ENCODE peak calls at places on chromosomes 3 and 15, in seven cellular contexts. Z is uterus, B is endodermal cell, V is fibroblast of lung, H is H7, G is colonic mucosa, R is HepG2. J is an unnamed sample.
A peak's percentile ranks its signal among the peaks of the same experiment; 100 is the strongest.

GRCh38 chr3:124372784-124373183 is 357.5 kb upstream of the UMPS start:
- DNase-seq in Z (no peak), B (peak; percentile 78), V (no peak), H (peak; percentile 71), G (no peak), R (no peak), J (peak; percentile 33)

GRCh38 chr15:55588070-55588817 is at the start of gene PYGO1:
- DNase-seq in Z (peak; percentile 55), B (peak; percentile 89), V (peak; percentile 68), H (peak; percentile 88), G (peak; percentile 28), R (peak; percentile 5), J (no peak)

GRCh38 chr3:141530133-141530768 is 43.4 kb downstream of the RASA2 start:
- DNase-seq in Z (no peak), B (no peak), V (peak; percentile 83), H (no peak), G (no peak), R (no peak), J (no peak)

GRCh38 chr15:33150993-33151392 is 43.5 kb downstream of the FMN1 start:
- DNase-seq in Z (no peak), B (no peak), V (no peak), H (no peak), G (no peak), R (no peak), J (no peak)

GRCh38 chr15:47862402-47862801 is 145.1 kb downstream of the SEMA6D start:
- DNase-seq in Z (no peak), B (no peak), V (no peak), H (no peak), G (no peak), R (no peak), J (no peak)

GRCh38 chr3:133441867-133442270 is 42.0 kb downstream of the BFSP2 start:
- DNase-seq in Z (no peak), B (no peak), V (no peak), H (no peak), G (no peak), R (no peak), J (no peak)

GRCh38 chr3:17039579-17039978 is 154.8 kb downstream of the PLCL2 start:
- DNase-seq in Z (no peak), B (no peak), V (peak; percentile 66), H (no peak), G (no peak), R (no peak), J (no peak)

GRCh38 chr15:64503197-64503596 is 42.8 kb downstream of the ZNF609 start:
- DNase-seq in Z (peak; percentile 23), B (no peak), V (peak; percentile 63), H (no peak), G (no peak), R (no peak), J (no peak)

GRCh38 chr15:80679805-80680175 is 15.3 kb upstream of the ABHD17C start:
- DNase-seq in Z (no peak), B (no peak), V (no peak), H (no peak), G (peak; percentile 76), R (no peak), J (no peak)

GRCh38 chr3:145869958-145870357 is 291.0 kb downstream of the PLOD2 start:
- DNase-seq in Z (no peak), B (no peak), V (no peak), H (no peak), G (no peak), R (no peak), J (no peak)

GRCh38 chr15:32659340-32659831 is 17.9 kb downstream of the SCG5 start:
- DNase-seq in Z (no peak), B (no peak), V (no peak), H (no peak), G (no peak), R (peak; percentile 27), J (no peak)

GRCh38 chr3:127458698-127459097 is 131.8 kb downstream of the TPRA1 start:
- DNase-seq in Z (no peak), B (peak; percentile 95), V (no peak), H (peak; percentile 95), G (no peak), R (no peak), J (peak; percentile 64)

GRCh38 chr15:32849769-32850668 is 132.2 kb downstream of the GREM1 start:
- DNase-seq in Z (no peak), B (no peak), V (peak; percentile 84), H (no peak), G (no peak), R (no peak), J (no peak)

GRCh38 chr3:150170843-150171513 is 200.3 kb upstream of the PFN2 start:
- DNase-seq in Z (no peak), B (no peak), V (peak; percentile 59), H (no peak), G (no peak), R (no peak), J (no peak)

GRCh38 chr3:37833790-37834189 is 27.9 kb upstream of the CTDSPL start:
- DNase-seq in Z (no peak), B (peak; percentile 67), V (no peak), H (no peak), G (no peak), R (no peak), J (no peak)

GRCh38 chr3:162295323-162295983 is 798.8 kb downstream of the OTOL1 start:
- DNase-seq in Z (no peak), B (peak; percentile 45), V (peak; percentile 56), H (no peak), G (no peak), R (no peak), J (no peak)

GRCh38 chr15:29364429-29365078 is 94.9 kb upstream of the NSMCE3 start:
- DNase-seq in Z (no peak), B (peak; percentile 73), V (peak; percentile 69), H (no peak), G (no peak), R (peak; percentile 4), J (no peak)

GRCh38 chr15:91496754-91497691 is 356.5 kb upstream of the SLCO3A1 start:
- DNase-seq in Z (no peak), B (no peak), V (no peak), H (no peak), G (peak; percentile 58), R (no peak), J (no peak)

GRCh38 chr3:144859057-144859626 is 887.5 kb downstream of the DIPK2A start:
- DNase-seq in Z (no peak), B (no peak), V (no peak), H (peak; percentile 0), G (no peak), R (no peak), J (peak; percentile 9)

GRCh38 chr3:23835807-23836206 is 30.1 kb downstream of the UBE2E1 start:
- DNase-seq in Z (no peak), B (no peak), V (no peak), H (no peak), G (no peak), R (no peak), J (no peak)

GRCh38 chr3:127709320-127710060 is 36.7 kb downstream of the ABTB1 start:
- DNase-seq in Z (no peak), B (peak; percentile 22), V (peak; percentile 31), H (no peak), G (no peak), R (no peak), J (no peak)

GRCh38 chr15:84400017-84400740 is 164.6 kb downstream of the GOLGA6L4 start:
- DNase-seq in Z (no peak), B (peak; percentile 29), V (no peak), H (no peak), G (peak; percentile 10), R (no peak), J (no peak)

GRCh38 chr3:168984872-168985271 is 678.6 kb downstream of the MECOM start:
- DNase-seq in Z (no peak), B (no peak), V (no peak), H (no peak), G (no peak), R (no peak), J (no peak)

GRCh38 chr3:136984837-136985236 is 27.1 kb downstream of the IL20RB start:
- DNase-seq in Z (no peak), B (no peak), V (peak; percentile 27), H (no peak), G (peak; percentile 81), R (no peak), J (no peak)

GRCh38 chr3:183116051-183116614 is 16.8 kb upstream of the MCCC1 start:
- DNase-seq in Z (no peak), B (peak; percentile 98), V (no peak), H (peak; percentile 92), G (peak; percentile 74), R (peak; percentile 39), J (peak; percentile 82)

GRCh38 chr15:71337197-71337845 is 222.1 kb downstream of the THSD4 start:
- DNase-seq in Z (no peak), B (peak; percentile 69), V (no peak), H (peak; percentile 45), G (no peak), R (no peak), J (peak; percentile 47)

GRCh38 chr3:4736284-4736861 is 242.9 kb upstream of the BHLHE40 start:
- DNase-seq in Z (no peak), B (no peak), V (no peak), H (no peak), G (no peak), R (no peak), J (no peak)

DNA sequence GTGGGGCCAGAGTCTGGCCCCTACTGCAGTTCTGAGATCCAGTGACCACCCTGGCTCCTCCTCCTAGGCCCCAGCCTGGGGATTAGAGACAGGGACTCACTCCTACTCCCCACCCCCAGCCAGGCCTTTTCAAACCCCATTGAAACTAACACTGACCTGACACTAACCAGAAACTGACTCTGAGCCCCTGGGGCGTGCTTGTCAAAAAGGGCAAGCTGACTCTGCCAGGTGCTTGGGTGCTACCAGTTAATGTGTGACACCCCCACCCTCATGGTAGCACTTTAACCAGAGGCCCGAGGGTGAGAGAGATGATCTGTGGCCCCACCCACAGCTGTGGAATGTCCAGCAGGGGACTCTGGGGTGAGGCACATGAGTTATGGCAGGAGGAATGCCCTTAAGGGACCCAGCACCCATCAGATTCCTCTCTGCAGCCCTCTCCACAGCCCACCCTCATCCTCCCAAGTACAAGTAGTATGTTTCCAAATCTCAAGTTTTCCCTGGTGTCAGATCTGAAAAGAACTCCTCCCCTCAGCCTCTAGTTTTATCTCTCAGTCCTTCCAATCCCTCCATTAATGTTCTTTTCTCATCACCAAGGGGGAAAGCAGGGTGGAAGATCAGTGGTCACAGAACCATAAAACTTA is 1.4 kb downstream of the PTH1R start:
- DNase-seq in Z (no peak), B (peak; percentile 78), V (no peak), H (peak; percentile 79), G (no peak), R (peak; percentile 20), J (no peak)
- H3K27me3 ChIP-seq in Z (no peaks in the 10 kb centered on the region), B (peaks cover 36% of the 10 kb centered on the region), V (peaks cover 43% of the 10 kb centered on the region), H (peaks cover 57% of the 10 kb centered on the region), G (peaks cover 33% of the 10 kb centered on the region), R (peaks cover 21% of the 10 kb centered on the region), J (peaks cover 35% of the 10 kb centered on the region)

GRCh38 chr3:13072239-13073041 is 789 bp downstream of the IQSEC1 start:
- DNase-seq in Z (no peak), B (peak; percentile 90), V (no peak), H (peak; percentile 82), G (no peak), R (no peak), J (no peak)
- H3K27me3 ChIP-seq in Z (peaks cover 3% of the 10 kb centered on the region), B (peaks cover 51% of the 10 kb centered on the region), V (peaks cover 16% of the 10 kb centered on the region), H (peaks cover 2% of the 10 kb centered on the region), G (peaks cover 19% of the 10 kb centered on the region), R (no peaks in the 10 kb centered on the region), J (peaks cover 11% of the 10 kb centered on the region)

GRCh38 chr3:45794177-45794560 is 2.2 kb downstream of the SLC6A20 start:
- DNase-seq in Z (no peak), B (peak; percentile 20), V (no peak), H (no peak), G (no peak), R (no peak), J (no peak)
- H3K27me3 ChIP-seq in Z (peaks cover 12% of the 10 kb centered on the region), B (peaks cover 51% of the 10 kb centered on the region), V (peaks cover 56% of the 10 kb centered on the region), H (peaks cover 43% of the 10 kb centered on the region), G (peaks cover 14% of the 10 kb centered on the region), R (peaks cover 2% of the 10 kb centered on the region), J (peaks cover 32% of the 10 kb centered on the region)

GRCh38 chr15:52787549-52788098 is 2.5 kb downstream of the ONECUT1 start:
- DNase-seq in Z (no peak), B (peak; percentile 76), V (no peak), H (peak; percentile 70), G (no peak), R (no peak), J (no peak)
- H3K27me3 ChIP-seq in Z (peaks cover 8% of the 10 kb centered on the region), B (peaks cover 98% of the 10 kb centered on the region), V (peaks cover 75% of the 10 kb centered on the region), H (peaks cover 89% of the 10 kb centered on the region), G (peaks cover 70% of the 10 kb centered on the region), R (no peaks in the 10 kb centered on the region), J (peaks cover 70% of the 10 kb centered on the region)